ENCODE peak calls at places on chromosomes 16 and 17, in four cellular contexts. W is EL; K is stimulated activated CD8-positive, alpha-beta memory T cell treated with anti-CD3 and anti-CD28 coated beads, Interleukin-15, amount 100 ng/mL, for 1 hour; H is GOT3. V is an unnamed sample.

GRCh38 chr16:86538196-86538780 is 16.7 kb downstream of the MTHFSD start:
- DNase-seq in H (no peak), W (no peak), K (no peak), V (no peak)

GRCh38 chr16:17070882-17071592 is 399.7 kb downstream of the XYLT1 start:
- DNase-seq in H (no peak), K (peak), W (no peak), V (no peak)

GRCh38 chr17:4840893-4841242 is 7.7 kb downstream of the MINK1 start:
- DNase-seq in W (no peak), H (no peak), K (no peak), V (no peak)

GRCh38 chr16:56019274-56019673 is 144.1 kb upstream of the CES5A start:
- DNase-seq in W (no peak), H (no peak), K (no peak), V (peak)

GRCh38 chr16:68031951-68032350 is 8.9 kb downstream of the DUS2 start:
- DNase-seq in W (peak), H (no peak), K (no peak), V (no peak)

GRCh38 chr17:49352587-49353154 is 9.4 kb downstream of the ZNF652 start:
- DNase-seq in H (no peak), K (no peak), W (no peak), V (no peak)

GRCh38 chr16:84358601-84359295 is 9.6 kb upstream of the ATP2C2 start:
- DNase-seq in H (no peak), W (no peak), K (no peak), V (no peak)

GRCh38 chr16:27223701-27224100 is 20.4 kb downstream of the KDM8 start:
- DNase-seq in H (no peak), K (no peak), W (no peak), V (no peak)

GRCh38 chr16:30956601-30957455 is 726 bp upstream of the SETD1A start:
- DNase-seq in K (peak), W (peak), H (peak), V (peak)

GRCh38 chr16:87515475-87516330 is 22.9 kb upstream of the ZCCHC14 start:
- DNase-seq in K (no peak), W (no peak), H (no peak), V (no peak)

GRCh38 chr17:17304521-17304985 is 1.4 kb downstream of the NT5M start:
- DNase-seq in W (no peak), H (no peak), K (no peak), V (no peak)

GRCh38 chr16:29126057-29126494 is 141.2 kb downstream of the LAT start:
- DNase-seq in H (no peak), W (no peak), K (no peak), V (no peak)

GRCh38 chr17:20993863-20994778 is 48.7 kb downstream of the USP22 start:
- DNase-seq in W (no peak), H (no peak), K (no peak), V (no peak)

GRCh38 chr17:30869005-30869404 is 37.0 kb downstream of the TEFM start:
- DNase-seq in K (no peak), H (no peak), W (no peak), V (no peak)

V was measured in D341Med.